ENCODE peak calls at places on chromosomes 5 and 9, in seven cellular contexts. I, J, Z, C, G, K and N are unnamed samples.

GRCh38 chr5:5298068-5298633 is 124.3 kb upstream of the ICE1 start:
- DNase-seq in I (no peak), J (no peak), Z (no peak), C (no peak), G (no peak), K (peak), N (no peak)

GRCh38 chr5:35031276-35031675 is 16.5 kb downstream of the AGXT2 start:
- DNase-seq in I (no peak), J (no peak), Z (peak), C (no peak), G (no peak), K (no peak), N (no peak)

GRCh38 chr9:33868430-33869000 is 51.6 kb downstream of the UBE2R2 start:
- DNase-seq in I (no peak), J (no peak), Z (peak), C (no peak), G (no peak), K (no peak), N (peak)

GRCh38 chr5:43367909-43368648 is 44.1 kb downstream of the CCL28 start:
- DNase-seq in I (no peak), J (no peak), Z (peak), C (no peak), G (peak), K (no peak), N (peak)

GRCh38 chr5:178349607-178350353 is 117.2 kb upstream of the PHYKPL start:
- DNase-seq in I (no peak), J (no peak), Z (no peak), C (no peak), G (no peak), K (no peak), N (no peak)

GRCh38 chr9:107625383-107625984 is 135.9 kb upstream of the KLF4 start:
- DNase-seq in I (no peak), J (no peak), Z (no peak), C (no peak), G (no peak), K (no peak), N (no peak)

GRCh38 chr9:31808770-31809169 is 575.7 kb upstream of the ACO1 start:
- DNase-seq in I (no peak), J (no peak), Z (no peak), C (no peak), G (no peak), K (no peak), N (no peak)

GRCh38 chr9:21969011-21969935 is 24.9 kb downstream of the CDKN2A start:
- DNase-seq in I (no peak), J (no peak), Z (no peak), C (no peak), G (no peak), K (no peak), N (no peak)

GRCh38 chr5:171330011-171330410 is 21.0 kb downstream of the TLX3 start:
- DNase-seq in I (no peak), J (no peak), Z (no peak), C (no peak), G (no peak), K (no peak), N (no peak)

GRCh38 chr9:91577540-91577939 is 153.9 kb upstream of the NFIL3 start:
- DNase-seq in I (no peak), J (no peak), Z (no peak), C (no peak), G (no peak), K (no peak), N (no peak)

GRCh38 chr5:150599917-150600511 is 40.4 kb upstream of the SYNPO start:
- DNase-seq in I (no peak), J (peak), Z (peak), C (no peak), G (no peak), K (no peak), N (peak)

GRCh38 chr5:139897342-139897741 is 101.7 kb downstream of the PSD2 start:
- DNase-seq in I (no peak), J (no peak), Z (no peak), C (no peak), G (no peak), K (no peak), N (no peak)

GRCh38 chr5:89729623-89730390 is 679.7 kb downstream of the CETN3 start:
- DNase-seq in I (peak), J (no peak), Z (no peak), C (peak), G (peak), K (no peak), N (peak)

GRCh38 chr5:106639488-106639887 is 1031.2 kb downstream of the EFNA5 start:
- DNase-seq in I (no peak), J (peak), Z (no peak), C (no peak), G (no peak), K (no peak), N (no peak)
- H3K4me2 ChIP-seq in I (no peak), J (no peak), Z (no peak), C (no peak), G (no peak), K (no peak), N (no peak)

DNA sequence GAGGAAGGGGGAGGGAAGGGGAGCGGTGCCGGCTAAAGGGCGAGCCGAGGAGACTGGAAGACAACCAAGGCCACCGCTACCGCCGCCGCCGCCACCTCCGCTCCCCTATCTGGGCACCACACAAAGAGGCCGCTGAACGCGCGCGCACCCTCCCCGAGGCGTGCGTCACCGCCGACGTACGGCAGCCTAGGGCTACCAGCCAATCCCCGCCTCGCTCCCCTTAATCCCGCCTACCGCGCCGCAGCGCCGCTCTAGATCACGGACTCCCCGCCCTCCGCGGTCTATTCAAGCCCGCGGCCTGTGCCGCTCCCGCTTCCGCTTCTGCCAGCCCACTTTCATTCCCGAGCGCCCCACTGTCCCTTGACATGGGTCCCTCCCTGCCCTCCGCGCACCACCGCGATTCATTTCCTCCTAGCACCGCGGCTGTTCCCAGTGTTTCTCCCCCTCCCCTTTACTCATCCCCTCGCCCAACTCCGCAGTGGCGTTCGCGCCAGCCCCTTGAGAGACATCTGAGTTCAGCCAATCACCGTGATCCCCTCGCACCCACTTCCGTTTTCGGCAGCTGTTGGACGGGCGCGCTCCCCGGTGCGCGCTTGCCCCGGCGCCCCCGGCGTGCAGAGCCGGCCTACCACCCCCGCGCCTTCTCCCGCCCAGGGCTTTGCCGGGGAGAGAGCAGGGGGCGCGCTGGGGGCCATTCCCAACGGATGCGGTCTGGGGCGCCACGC is at the start of gene HNRNPA0:
- DNase-seq in I (peak), J (peak), Z (peak), C (peak), G (peak), K (peak), N (peak)
- TF ChIP-seq POLR2A in I (peak), J (peak), Z (peak), C (peak), G (peak), K (peak), N (peak)

GRCh38 chr5:93092349-93093105 is 488.5 kb downstream of the NR2F1-AS1 start:
- DNase-seq in I (no peak), J (peak), Z (peak), C (no peak), G (no peak), K (no peak), N (peak)
- H3K4me2 ChIP-seq in I (no peak), J (no peak), Z (no peak), C (no peak), G (no peak), K (no peak), N (no peak)

GRCh38 chr9:129139993-129140396 is 28.8 kb downstream of the PTPA start:
- DNase-seq in I (peak), J (peak), Z (peak), C (peak), G (peak), K (peak), N (peak)
- TF ChIP-seq POLR2A in I (peak), J (peak), Z (peak), C (no peak), G (peak), K (peak), N (peak)